ENCODE peak calls at places on chromosomes 7 and 10, in four cellular contexts. B is GM12878, M is HepG2, H is H1. V is an unnamed sample.

GRCh38 chr7:128917061-128917460 is 6.6 kb upstream of the KCP start:
- DNase-seq in B (no peak), M (no peak), H (peak), V (no peak)

GRCh38 chr10:97422921-97423420 is 3.0 kb upstream of the PGAM1 start:
- DNase-seq in M (no peak), H (no peak), B (no peak), V (no peak)

GRCh38 chr10:73553726-73554125 is 37.4 kb downstream of the USP54 start:
- DNase-seq in M (no peak), H (no peak), B (no peak), V (no peak)

GRCh38 chr10:49614242-49615198 is 683 bp downstream of the CHAT start:
- DNase-seq in B (no peak), H (peak), M (no peak), V (no peak)

GRCh38 chr7:94700926-94701554 is 45.1 kb upstream of the SGCE start:
- DNase-seq in M (peak), H (no peak), B (no peak), V (no peak)

GRCh38 chr7:151784843-151785680 is 91.9 kb downstream of the PRKAG2 start:
- DNase-seq in B (no peak), M (no peak), H (no peak), V (no peak)

GRCh38 chr7:92595281-92595680 is 5.1 kb upstream of the FAM133B start:
- DNase-seq in H (no peak), M (no peak), B (no peak), V (no peak)

GRCh38 chr10:109934958-109935793 is 11.9 kb upstream of the XPNPEP1 start:
- DNase-seq in H (peak), B (no peak), M (no peak), V (no peak)

GRCh38 chr10:71823356-71823755 is 27.7 kb downstream of the PSAP start:
- DNase-seq in H (no peak), M (no peak), B (no peak), V (no peak)

GRCh38 chr7:30501264-30501663 is 3.4 kb downstream of the GGCT start:
- DNase-seq in M (no peak), B (no peak), H (no peak), V (no peak)

GRCh38 chr10:6473430-6473829 is 106.6 kb downstream of the PRKCQ start:
- DNase-seq in H (no peak), M (no peak), B (no peak), V (no peak)

DNA sequence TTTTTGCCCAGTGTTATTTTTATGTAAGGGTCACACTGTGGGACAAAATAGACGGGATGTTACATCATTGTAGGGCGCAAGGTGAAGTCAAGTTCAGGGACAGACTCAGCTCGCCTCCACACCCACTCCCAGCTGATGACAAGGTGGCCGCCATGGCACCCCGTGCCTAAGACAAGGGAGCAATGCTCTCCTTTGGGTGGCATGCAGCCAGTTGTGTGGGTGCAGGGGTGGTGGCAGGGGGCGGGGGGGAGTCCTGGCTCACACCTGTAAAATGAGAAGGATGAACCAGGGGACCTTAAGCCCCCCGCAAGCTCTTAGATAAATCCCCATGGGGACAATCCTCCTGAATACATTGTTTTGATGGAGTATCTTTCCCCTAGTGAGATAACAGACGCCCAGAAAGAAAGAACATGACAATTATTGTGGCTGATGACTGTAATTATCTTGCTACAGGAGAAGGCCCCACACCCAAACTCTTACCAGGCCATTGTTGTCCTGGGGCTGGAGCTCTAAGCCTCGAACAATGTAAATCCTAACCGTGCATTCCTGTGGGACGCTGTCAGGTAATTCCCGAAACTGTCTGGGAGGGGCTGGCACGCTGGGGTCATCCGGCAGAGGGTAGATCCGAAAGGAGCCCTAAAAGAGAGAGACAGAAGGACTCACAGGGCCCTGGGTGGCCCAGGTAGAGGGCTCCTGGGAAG is 148.7 kb downstream of the MYOF start:
- DNase-seq in H (no peak), M (no peak), B (no peak), V (peak)
- TF ChIP-seq SUZ12 in H (no peak), M (no peak), B (no peak), V (no peak)

DNA sequence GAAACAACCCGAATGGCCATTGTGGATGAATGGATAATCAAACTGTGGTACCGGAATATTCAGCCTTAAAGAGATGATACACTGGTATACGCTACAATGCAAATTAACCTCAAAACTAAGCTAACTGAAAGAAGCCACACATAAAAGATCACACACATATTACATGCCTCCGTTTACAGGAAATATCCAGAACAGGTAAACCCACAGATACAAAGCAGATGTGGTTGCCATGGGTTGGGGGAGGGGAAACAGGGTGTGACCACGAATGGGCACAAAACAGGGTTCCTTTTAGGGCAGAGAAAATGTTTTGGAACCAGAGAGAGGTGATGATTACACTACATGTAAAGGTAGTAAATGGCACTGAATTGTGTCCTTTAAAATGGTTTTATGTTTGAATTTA is 16.6 kb downstream of the ESYT2 start:
- DNase-seq in M (no peak), H (no peak), B (no peak), V (no peak)
- TF ChIP-seq ZNF274 in M (no peak), H (no peak), B (no peak), V (no peak)

GRCh38 chr10:34134602-34135001 is 680.5 kb downstream of the PARD3 start:
- DNase-seq in H (no peak), M (no peak), B (no peak), V (no peak)

GRCh38 chr10:34131152-34131551 is 683.9 kb downstream of the PARD3 start:
- DNase-seq in B (no peak), M (no peak), H (no peak), V (no peak)

GRCh38 chr10:34137955-34138354 is 677.1 kb downstream of the PARD3 start:
- DNase-seq in B (no peak), M (no peak), H (no peak), V (no peak)

GRCh38 chr10:34139559-34139958 is 675.5 kb downstream of the PARD3 start:
- DNase-seq in B (no peak), M (no peak), H (no peak), V (no peak)

GRCh38 chr10:34135515-34135914 is 679.6 kb downstream of the PARD3 start:
- DNase-seq in M (no peak), B (peak), H (no peak), V (no peak)
- TF ChIP-seq SUZ12 in M (no peak), B (no peak), H (no peak), V (no peak)

GRCh38 chr7:1457949-1458675 is 1.2 kb downstream of the MICALL2 start:
- DNase-seq in M (peak), H (no peak), B (no peak), V (no peak)

GRCh38 chr7:1457059-1457948 is 2.0 kb downstream of the MICALL2 start:
- DNase-seq in M (peak), B (no peak), H (no peak), V (no peak)

GRCh38 chr7:1459512-1459892 is 232 bp upstream of the MICALL2 start:
- DNase-seq in H (peak), B (peak), M (peak), V (peak)

GRCh38 chr7:1459930-1460756 is 873 bp upstream of the MICALL2 start:
- DNase-seq in B (no peak), M (no peak), H (no peak), V (no peak)

DNA sequence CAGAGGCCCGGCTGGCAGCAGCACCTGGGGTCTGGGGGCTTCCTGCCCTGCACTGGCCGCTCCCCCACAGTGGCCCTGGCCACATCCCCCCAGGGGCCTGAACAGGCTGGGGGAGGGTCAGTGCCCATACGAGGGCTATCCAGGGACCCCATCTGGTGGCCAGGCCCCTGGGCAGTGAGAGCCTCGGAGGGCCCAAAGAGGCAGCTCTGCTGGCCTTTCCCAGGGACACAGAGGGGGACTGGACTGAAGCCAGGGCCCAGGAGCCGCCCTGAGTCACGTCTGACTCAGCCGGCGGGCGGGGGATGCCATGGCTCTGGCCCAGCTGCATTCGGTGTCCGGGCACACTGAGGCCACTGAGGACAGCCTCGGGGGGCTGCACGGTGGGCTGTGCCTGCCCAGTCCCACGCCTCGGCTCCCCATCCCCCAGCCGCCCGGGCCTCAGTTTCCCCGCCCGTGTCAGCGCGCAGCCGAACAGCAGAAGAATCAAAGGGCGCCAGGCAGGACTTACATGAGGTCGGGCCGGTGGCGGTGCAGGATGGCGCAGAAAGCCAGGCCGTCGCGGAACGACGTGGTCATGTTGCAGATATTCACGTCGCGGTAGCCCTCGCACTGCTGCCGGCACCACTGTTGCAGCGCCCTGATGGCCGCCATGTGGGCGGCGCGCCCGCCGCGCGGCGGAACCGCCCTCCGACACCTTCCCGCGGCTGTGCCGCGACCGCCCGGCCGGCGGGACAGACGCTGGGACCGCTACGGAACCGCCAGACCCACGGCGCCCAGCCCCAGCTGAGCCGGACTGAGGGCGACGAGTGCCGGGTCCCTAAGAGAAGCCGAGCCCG is at the start of gene MICALL2:
- DNase-seq in H (no peak), M (peak), B (no peak), V (no peak)
- TF ChIP-seq ZNF274 in H (no peak), M (no peak), B (no peak), V (no peak)

GRCh38 chr10:48253970-48254657 is 20.4 kb downstream of the FRMPD2 start:
- DNase-seq in B (no peak), H (no peak), M (no peak), V (no peak)
- TF ChIP-seq SUZ12 in B (no peak), H (no peak), M (no peak), V (no peak)

GRCh38 chr10:114526497-114527238 is 122.4 kb upstream of the AFAP1L2 start:
- DNase-seq in H (peak), M (peak), B (peak), V (peak)
- TF ChIP-seq ZNF274 in H (no peak), M (no peak), B (no peak), V (no peak)

GRCh38 chr7:42016517-42016916 is 220.5 kb downstream of the GLI3 start:
- DNase-seq in B (no peak), M (no peak), H (no peak), V (no peak)
- TF ChIP-seq SUZ12 in B (no peak), M (no peak), H (no peak), V (no peak)

GRCh38 chr10:58517481-58518355 is 5.0 kb downstream of the BICC1 start:
- DNase-seq in H (no peak), B (no peak), M (no peak), V (no peak)

GRCh38 chr10:58517071-58517470 is 4.4 kb downstream of the BICC1 start:
- DNase-seq in M (no peak), B (no peak), H (no peak), V (no peak)

GRCh38 chr10:58516118-58516517 is 3.4 kb downstream of the BICC1 start:
- DNase-seq in M (no peak), H (no peak), B (no peak), V (no peak)

GRCh38 chr10:58515296-58515956 is 2.8 kb downstream of the BICC1 start:
- DNase-seq in H (no peak), B (no peak), M (no peak), V (no peak)

DNA sequence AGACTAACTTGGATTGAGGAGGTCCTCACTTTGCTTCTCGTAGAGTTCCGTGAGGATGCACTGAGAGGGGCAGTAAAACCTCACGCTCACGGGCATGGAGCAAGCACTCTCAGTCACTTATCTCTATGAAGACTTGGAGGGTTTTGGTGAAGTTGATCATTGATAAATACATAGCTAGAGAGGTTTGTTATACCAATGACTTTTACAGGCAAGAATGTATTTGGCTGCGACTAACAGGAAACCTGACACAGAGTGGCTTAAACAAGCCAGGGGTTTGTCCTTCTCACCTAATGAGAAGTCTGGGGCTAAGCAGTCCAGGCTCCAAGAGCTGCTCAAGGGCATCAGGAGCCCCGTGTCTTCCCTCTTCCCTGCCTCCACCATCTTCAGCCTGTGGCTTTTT is 6.1 kb downstream of the BICC1 start:
- DNase-seq in H (no peak), M (no peak), B (no peak), V (no peak)
- TF ChIP-seq ZNF274 in H (no peak), M (no peak), B (no peak), V (no peak)